ENCODE peak calls at places on chromosomes 5 and 9, in six cellular contexts. L, F, A, V, C and Q are unnamed samples.
A peak's percentile ranks its signal among the peaks of the same experiment; 100 is the strongest.

GRCh38 chr9:81522721-81523551 is 166.4 kb downstream of the TLE1 start:
- DNase-seq in L (peak; percentile 66), F (no peak), A (no peak), V (peak; percentile 63), C (peak; percentile 74), Q (peak; percentile 51)

GRCh38 chr5:172117977-172118701 is 69.9 kb downstream of the STK10 start:
- DNase-seq in L (no peak), F (no peak), A (no peak), V (no peak), C (no peak), Q (no peak)

GRCh38 chr5:15168397-15168796 is 296.8 kb upstream of the ANKH start:
- DNase-seq in L (no peak), F (no peak), A (no peak), V (no peak), C (no peak), Q (no peak)

GRCh38 chr5:170503970-170504525 is at the start of gene KCNIP1:
- DNase-seq in L (no peak), F (peak; percentile 45), A (peak; percentile 72), V (no peak), C (peak; percentile 25), Q (peak; percentile 62)

GRCh38 chr5:168685566-168685965 is 106.4 kb upstream of the PANK3 start:
- DNase-seq in L (no peak), F (no peak), A (no peak), V (no peak), C (no peak), Q (no peak)

GRCh38 chr9:124121725-124122124 is 110.2 kb downstream of the LHX2 start:
- DNase-seq in L (no peak), F (no peak), A (no peak), V (no peak), C (no peak), Q (no peak)

GRCh38 chr9:133449760-133450159 is 10.0 kb upstream of the CACFD1 start:
- DNase-seq in L (no peak), F (no peak), A (no peak), V (no peak), C (no peak), Q (no peak)

GRCh38 chr5:36796171-36796570 is 80.4 kb upstream of the NIPBL start:
- DNase-seq in L (no peak), F (no peak), A (no peak), V (no peak), C (peak; percentile 5), Q (no peak)

GRCh38 chr5:103472820-103473219 is 89.8 kb downstream of the NUDT12 start:
- DNase-seq in L (peak; percentile 59), F (no peak), A (no peak), V (no peak), C (peak; percentile 53), Q (no peak)

GRCh38 chr9:114110180-114110579 is 11.1 kb upstream of the KIF12 start:
- DNase-seq in L (peak; percentile 73), F (no peak), A (no peak), V (peak; percentile 80), C (peak; percentile 65), Q (no peak)

GRCh38 chr9:126893079-126893478 is 21.5 kb upstream of the RALGPS1 start:
- DNase-seq in L (no peak), F (no peak), A (no peak), V (no peak), C (no peak), Q (no peak)

GRCh38 chr5:39517800-39518199 is 93.0 kb upstream of the DAB2 start:
- DNase-seq in L (peak; percentile 92), F (no peak), A (no peak), V (no peak), C (peak; percentile 69), Q (no peak)

GRCh38 chr5:90227688-90228087 is 181.9 kb downstream of the CETN3 start:
- DNase-seq in L (no peak), F (no peak), A (no peak), V (no peak), C (no peak), Q (no peak)

GRCh38 chr9:97501177-97501971 is at the start of gene TMOD1:
- DNase-seq in L (peak; percentile 34), F (peak; percentile 37), A (peak; percentile 80), V (no peak), C (peak; percentile 48), Q (peak; percentile 69)

GRCh38 chr9:97500263-97500662 is 1.2 kb upstream of the TMOD1 start:
- DNase-seq in L (no peak), F (no peak), A (peak; percentile 22), V (no peak), C (no peak), Q (no peak)

GRCh38 chr9:97501972-97502221 is 431 bp downstream of the TMOD1 start:
- DNase-seq in L (no peak), F (no peak), A (no peak), V (no peak), C (no peak), Q (no peak)

GRCh38 chr9:97502222-97502983 is 937 bp downstream of the TMOD1 start:
- DNase-seq in L (no peak), F (peak; percentile 24), A (peak; percentile 75), V (no peak), C (no peak), Q (peak; percentile 54)

DNA sequence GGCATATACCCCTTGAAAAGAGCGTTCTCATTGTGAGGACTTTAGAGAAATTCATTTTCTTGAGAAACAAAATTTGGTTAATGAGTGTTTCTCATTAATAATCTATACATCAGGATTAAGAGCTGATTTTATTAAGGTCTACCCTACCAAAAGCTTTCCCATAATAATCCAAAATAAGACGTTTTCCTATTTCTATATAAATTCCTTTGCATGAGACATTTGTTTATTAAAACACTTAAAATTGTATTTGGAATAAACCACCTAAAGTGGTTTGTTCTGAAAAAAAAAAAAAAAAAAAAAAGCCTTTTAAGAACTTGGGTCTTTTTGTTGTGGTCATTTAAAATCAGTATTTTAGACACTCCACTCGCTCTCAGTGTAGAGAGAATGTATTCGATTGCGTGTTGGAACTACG is 695 bp upstream of the TMOD1 start:
- DNase-seq in L (no peak), F (no peak), A (no peak), V (no peak), C (no peak), Q (no peak)
- H4K91ac ChIP-seq in L (no peak overlapping the region), F (no peak overlapping the region), A (no peak overlapping the region), V (no peak overlapping the region), C (no peak overlapping the region), Q (no peak overlapping the region)

GRCh38 chr5:98757978-98758377 is 15.5 kb upstream of the RGMB start:
- DNase-seq in L (no peak), F (no peak), A (no peak), V (no peak), C (no peak), Q (no peak)
- H3K9ac ChIP-seq in L (no peak overlapping the region), F (no peak overlapping the region), A (no peak overlapping the region), V (no peak overlapping the region), C (no peak overlapping the region), Q (no peak overlapping the region)

GRCh38 chr5:163505475-163506457 is at the start of gene MAT2B:
- DNase-seq in L (peak; percentile 91), F (peak; percentile 92), A (peak; percentile 89), V (peak; percentile 96), C (peak; percentile 96), Q (peak; percentile 95)
- H4K8ac ChIP-seq in L (peak within 1 kb of the TSS; percentile 78), F (no peak within 1 kb of the TSS), A (peak within 1 kb of the TSS; percentile 93), V (peak within 1 kb of the TSS; percentile 92), C (peak within 1 kb of the TSS; percentile 95), Q (no peak within 1 kb of the TSS)

DNA sequence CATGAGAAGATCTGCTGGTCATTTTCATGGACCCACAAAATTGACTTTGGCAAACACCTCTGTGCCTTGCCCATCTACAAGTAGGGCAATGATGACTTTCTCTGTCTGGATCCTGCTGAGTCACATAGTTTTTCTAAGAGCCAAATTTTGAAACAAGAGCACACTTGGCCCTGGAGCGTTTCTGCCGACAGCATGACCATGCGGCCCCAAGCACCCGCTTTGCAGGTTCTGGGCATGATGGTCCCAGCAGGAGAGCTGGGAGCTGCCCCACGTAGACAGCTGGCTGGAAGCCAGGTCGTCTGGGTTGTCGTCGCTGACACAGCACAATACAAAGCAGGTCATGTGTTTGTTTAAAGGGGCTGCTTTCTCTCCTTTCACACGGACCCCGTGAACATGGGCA is 159.8 kb downstream of the SYK start:
- DNase-seq in L (peak; percentile 20), F (no peak), A (no peak), V (no peak), C (no peak), Q (no peak)
- H4K91ac ChIP-seq in L (peak overlapping the region; percentile 15), F (no peak overlapping the region), A (no peak overlapping the region), V (no peak overlapping the region), C (no peak overlapping the region), Q (no peak overlapping the region)

GRCh38 chr5:10333154-10334006 is 20.1 kb upstream of the MARCHF6 start:
- DNase-seq in L (peak; percentile 26), F (no peak), A (peak; percentile 77), V (peak; percentile 14), C (peak; percentile 43), Q (peak; percentile 57)
- H3K9ac ChIP-seq in L (peak overlapping the region; percentile 66), F (peak overlapping the region; percentile 80), A (peak overlapping the region; percentile 18), V (no peak overlapping the region), C (peak overlapping the region; percentile 86), Q (peak overlapping the region; percentile 51)

DNA sequence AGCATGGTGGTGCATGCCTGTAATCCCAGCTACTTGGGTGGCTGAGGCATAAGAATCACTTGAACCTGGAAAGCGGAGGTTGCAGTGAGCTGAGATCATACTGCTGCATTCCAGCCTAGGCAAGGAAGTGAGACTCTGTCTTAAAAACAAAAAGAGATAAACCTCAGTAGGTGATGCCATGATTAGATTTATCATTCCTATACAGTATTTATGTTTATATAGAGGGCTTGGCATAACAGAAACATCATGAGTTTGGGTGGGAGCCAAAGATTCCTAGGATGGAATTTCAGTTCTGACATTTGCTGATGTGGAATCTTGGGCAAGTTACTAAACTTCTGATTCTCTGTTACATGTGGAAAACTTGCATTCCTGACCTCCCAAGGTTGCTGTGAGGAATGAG is 22.3 kb downstream of the RFK start:
- DNase-seq in L (peak; percentile 65), F (no peak), A (no peak), V (no peak), C (peak; percentile 54), Q (no peak)
- H4K8ac ChIP-seq in L (no peak overlapping the region), F (no peak overlapping the region), A (no peak overlapping the region), V (no peak overlapping the region), C (no peak overlapping the region), Q (no peak overlapping the region)

DNA sequence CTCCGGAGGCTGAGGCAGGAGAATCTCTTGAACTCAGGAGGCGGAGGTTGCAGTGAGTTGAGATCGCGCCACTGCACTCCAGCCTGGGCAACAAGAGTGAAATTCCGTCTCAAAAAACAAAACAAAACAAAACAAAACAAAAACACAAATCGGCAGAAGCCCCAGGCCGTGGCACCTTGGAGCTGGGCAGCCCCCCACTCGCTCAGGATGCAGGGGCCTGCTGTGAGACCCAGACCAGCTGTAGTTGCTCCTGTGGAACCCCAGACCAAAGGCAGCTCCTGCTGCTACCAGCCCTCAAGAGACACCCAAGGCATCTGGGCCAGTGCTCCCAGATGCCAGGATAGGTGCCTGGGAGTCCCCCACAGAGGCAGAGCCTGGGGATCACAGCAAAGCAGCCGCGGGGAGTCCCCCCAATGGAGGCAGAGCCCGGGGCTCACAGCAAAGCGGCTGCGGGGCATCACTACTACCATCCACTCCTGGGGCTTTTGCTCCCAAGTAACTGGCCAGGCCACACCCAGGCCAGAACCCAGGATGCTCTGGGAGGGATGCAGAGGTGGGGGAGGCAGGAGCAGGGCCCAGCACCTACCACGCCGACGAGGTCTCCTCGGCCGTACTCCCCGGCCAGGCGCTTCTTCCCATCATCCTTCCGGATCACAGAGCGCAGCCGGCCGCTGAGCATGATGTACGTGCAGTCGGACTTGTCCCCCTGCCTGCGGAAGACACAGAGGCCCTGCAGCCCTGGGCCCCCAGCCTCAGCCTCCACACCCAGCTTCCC is 37.7 kb upstream of the NSMF start:
- DNase-seq in L (no peak), F (no peak), A (no peak), V (no peak), C (no peak), Q (no peak)
- H4K91ac ChIP-seq in L (no peak overlapping the region), F (no peak overlapping the region), A (no peak overlapping the region), V (no peak overlapping the region), C (no peak overlapping the region), Q (no peak overlapping the region)